ENCODE peak calls at places on chromosomes 3 and 15, in four cellular contexts. One of them, this sample, is unnamed.

GRCh38 chr15:43991235-43991634 is 164.4 kb downstream of the WDR76 start:
- DNase-seq in H9: no peak
- DNase-seq in IMR-90: no peak
- DNase-seq in H1: no peak
- DNase-seq in this sample: no peak

GRCh38 chr3:53109822-53110771 is 20.1 kb downstream of the RFT1 start:
- DNase-seq in H9: peak
- DNase-seq in IMR-90: peak
- DNase-seq in H1: peak
- DNase-seq in this sample: peak

GRCh38 chr15:93126496-93127083 is 37.6 kb upstream of the RGMA start:
- DNase-seq in H9: no peak
- DNase-seq in IMR-90: no peak
- DNase-seq in H1: no peak
- DNase-seq in this sample: no peak

GRCh38 chr3:13339833-13340232 is 80.3 kb downstream of the NUP210 start:
- DNase-seq in H9: no peak
- DNase-seq in IMR-90: no peak
- DNase-seq in H1: no peak
- DNase-seq in this sample: no peak

GRCh38 chr15:92226020-92226612 is 167.6 kb upstream of the ST8SIA2 start:
- DNase-seq in H9: peak
- DNase-seq in IMR-90: no peak
- DNase-seq in H1: no peak
- DNase-seq in this sample: peak

GRCh38 chr3:117512975-117513374 is 803.4 kb downstream of the TUSC7 start:
- DNase-seq in H9: no peak
- DNase-seq in IMR-90: peak
- DNase-seq in H1: no peak
- DNase-seq in this sample: no peak

GRCh38 chr3:146246493-146246892 is 4.4 kb downstream of the PLSCR4 start:
- DNase-seq in H9: no peak
- DNase-seq in IMR-90: no peak
- DNase-seq in H1: no peak
- DNase-seq in this sample: no peak

GRCh38 chr15:70376929-70377691 is 279.4 kb upstream of the TLE3 start:
- DNase-seq in H9: peak
- DNase-seq in IMR-90: peak
- DNase-seq in H1: peak
- DNase-seq in this sample: peak

GRCh38 chr3:58116161-58116955 is 94.4 kb downstream of the DNASE1L3 start:
- DNase-seq in H9: no peak
- DNase-seq in IMR-90: no peak
- DNase-seq in H1: no peak
- DNase-seq in this sample: no peak

GRCh38 chr3:30648670-30649357 is 42.4 kb downstream of the TGFBR2 start:
- DNase-seq in H9: no peak
- DNase-seq in IMR-90: no peak
- DNase-seq in H1: no peak
- DNase-seq in this sample: no peak

GRCh38 chr3:44988073-44988472 is 12.0 kb downstream of the EXOSC7 start:
- DNase-seq in H9: no peak
- DNase-seq in IMR-90: no peak
- DNase-seq in H1: no peak
- DNase-seq in this sample: no peak

GRCh38 chr15:48384616-48385015 is 53.4 kb downstream of the DUT start:
- DNase-seq in H9: no peak
- DNase-seq in IMR-90: no peak
- DNase-seq in H1: no peak
- DNase-seq in this sample: no peak

GRCh38 chr15:43241100-43241499 is 20.3 kb upstream of the EPB42 start:
- DNase-seq in H9: no peak
- DNase-seq in IMR-90: peak
- DNase-seq in H1: no peak
- DNase-seq in this sample: no peak

GRCh38 chr3:111761309-111761795 is 97.7 kb upstream of the PHLDB2 start:
- DNase-seq in H9: no peak
- DNase-seq in IMR-90: peak
- DNase-seq in H1: no peak
- DNase-seq in this sample: no peak

GRCh38 chr15:81196576-81197254 is at the start of gene IL16:
- DNase-seq in H9: no peak
- DNase-seq in IMR-90: no peak
- DNase-seq in H1: no peak
- DNase-seq in this sample: no peak

GRCh38 chr3:121883507-121883906 is 10.7 kb upstream of the SLC15A2 start:
- DNase-seq in H9: no peak
- DNase-seq in IMR-90: peak
- DNase-seq in H1: no peak
- DNase-seq in this sample: peak

GRCh38 chr3:45677045-45677436 is 12.2 kb upstream of the SACM1L start:
- DNase-seq in H9: no peak
- DNase-seq in IMR-90: peak
- DNase-seq in H1: no peak
- DNase-seq in this sample: peak

GRCh38 chr3:32045091-32045964 is 61.1 kb upstream of the GPD1L start:
- DNase-seq in H9: peak
- DNase-seq in IMR-90: peak
- DNase-seq in H1: no peak
- DNase-seq in this sample: peak

GRCh38 chr3:71395927-71396695 is 187.4 kb downstream of the FOXP1 start:
- DNase-seq in H9: no peak
- DNase-seq in IMR-90: peak
- DNase-seq in H1: no peak
- DNase-seq in this sample: no peak

DNA sequence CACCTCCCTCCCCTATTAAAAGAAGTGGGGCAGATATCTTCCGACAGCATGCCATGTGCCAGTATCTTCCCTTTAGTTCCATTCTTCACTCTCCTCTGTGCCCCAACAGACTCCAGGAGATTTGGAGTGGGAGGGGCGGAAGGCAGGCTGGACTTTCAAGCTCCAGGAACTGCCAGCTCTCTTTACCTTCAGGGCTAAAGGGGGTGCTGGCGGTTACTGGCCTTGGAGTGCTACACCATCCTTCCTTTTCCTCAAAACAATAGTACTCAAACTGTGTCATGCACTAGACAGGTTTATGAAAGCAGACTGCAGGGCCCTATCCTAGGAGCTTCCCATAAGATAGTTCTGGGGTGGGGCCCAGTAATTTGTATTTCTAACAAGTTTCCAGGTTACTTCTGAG is 6.0 kb downstream of the LINS1 start:
- DNase-seq in H9: no peak
- DNase-seq in IMR-90: no peak
- DNase-seq in H1: no peak
- DNase-seq in this sample: no peak
- H3K56ac ChIP-seq in H9: no peak
- H3K56ac ChIP-seq in IMR-90: no peak
- H3K56ac ChIP-seq in H1: no peak
- H3K56ac ChIP-seq in this sample: no peak

DNA sequence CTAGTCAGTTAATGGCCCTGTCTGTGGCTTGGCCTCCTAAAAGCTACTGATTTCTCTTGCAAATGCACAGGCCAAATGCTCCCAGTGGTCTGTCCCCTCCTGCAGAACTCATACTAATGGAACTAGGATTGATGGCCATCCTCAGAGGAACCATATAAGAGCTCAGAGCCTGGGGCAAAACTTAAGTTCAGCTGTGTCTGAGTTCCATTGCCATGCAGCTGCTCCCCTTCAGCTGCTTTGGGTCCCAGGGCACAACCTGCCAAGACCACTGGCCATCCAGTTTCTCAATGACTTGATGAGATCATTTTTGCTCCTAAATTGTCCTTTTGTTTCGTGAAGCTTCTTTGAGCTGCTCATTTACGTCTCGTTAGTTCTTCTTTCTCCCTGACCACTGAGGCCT is 529.5 kb upstream of the TBL1XR1 start:
- DNase-seq in H9: no peak
- DNase-seq in IMR-90: no peak
- DNase-seq in H1: no peak
- DNase-seq in this sample: no peak
- H2AK5ac ChIP-seq in H9: no peak
- H2AK5ac ChIP-seq in IMR-90: no peak
- H2AK5ac ChIP-seq in H1: no peak
- H2AK5ac ChIP-seq in this sample: no peak

DNA sequence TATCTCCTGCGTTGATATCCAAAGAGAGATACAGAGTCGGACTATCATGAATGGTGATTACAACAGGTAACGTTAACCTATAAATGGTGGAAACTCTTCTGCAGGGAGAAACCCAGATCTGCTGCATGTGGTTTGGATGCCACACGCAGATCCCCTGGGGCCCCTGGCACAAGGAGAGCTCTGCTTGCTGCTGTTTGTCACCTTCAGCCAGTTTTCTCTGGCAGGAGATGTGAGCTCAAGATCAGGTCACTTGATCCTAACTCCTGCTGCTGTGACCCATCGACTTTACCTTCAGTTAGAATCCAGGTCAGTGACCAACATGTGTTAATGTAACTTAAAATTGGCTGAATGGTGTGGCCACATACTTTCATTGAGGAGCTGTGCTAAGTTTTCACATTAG is 23.8 kb upstream of the GPR171 start:
- DNase-seq in H9: no peak
- DNase-seq in IMR-90: no peak
- DNase-seq in H1: no peak
- DNase-seq in this sample: no peak
- H3K56ac ChIP-seq in H9: no peak
- H3K56ac ChIP-seq in IMR-90: no peak
- H3K56ac ChIP-seq in H1: no peak
- H3K56ac ChIP-seq in this sample: peak

GRCh38 chr3:126287171-126287535 is 70.1 kb downstream of the KLF15 start:
- DNase-seq in H9: no peak
- DNase-seq in IMR-90: no peak
- DNase-seq in H1: no peak
- DNase-seq in this sample: no peak
- H2AK5ac ChIP-seq in H9: no peak
- H2AK5ac ChIP-seq in IMR-90: no peak
- H2AK5ac ChIP-seq in H1: no peak
- H2AK5ac ChIP-seq in this sample: no peak